ENCODE peak calls at places on chromosomes 1 and 21, in six cellular contexts. R, J, T, C, X and O are unnamed samples.

GRCh38 chr21:41000838-41001237 is 153.9 kb upstream of the DSCAM start:
- DNase-seq in R (no peak), J (no peak), T (no peak), C (no peak), X (no peak), O (no peak)

GRCh38 chr1:175367039-175367758 is 174.6 kb upstream of the KIAA0040 start:
- DNase-seq in R (no peak), J (no peak), T (no peak), C (no peak), X (no peak), O (no peak)

GRCh38 chr1:37137018-37137417 is 102.7 kb upstream of the GRIK3 start:
- DNase-seq in R (no peak), J (no peak), T (no peak), C (no peak), X (no peak), O (no peak)

GRCh38 chr1:240613353-240614142 is 1.6 kb upstream of the GREM2 start:
- DNase-seq in R (no peak), J (no peak), T (no peak), C (no peak), X (no peak), O (no peak)

GRCh38 chr1:20775700-20776099 is 11.4 kb downstream of the HP1BP3 start:
- DNase-seq in R (no peak), J (no peak), T (no peak), C (no peak), X (no peak), O (no peak)

GRCh38 chr1:224639426-224639975 is 23.4 kb downstream of the CNIH3 start:
- DNase-seq in R (no peak), J (no peak), T (no peak), C (no peak), X (no peak), O (no peak)

GRCh38 chr1:243253927-243254232 is 1.2 kb downstream of the CEP170 start:
- DNase-seq in R (no peak), J (no peak), T (no peak), C (no peak), X (no peak), O (no peak)

GRCh38 chr1:50417487-50417886 is 5.8 kb downstream of the DMRTA2 start:
- DNase-seq in R (no peak), J (no peak), T (no peak), C (no peak), X (no peak), O (no peak)

GRCh38 chr1:106937104-106937503 is 119.4 kb upstream of the PRMT6 start:
- DNase-seq in R (peak), J (peak), T (no peak), C (no peak), X (no peak), O (no peak)

GRCh38 chr1:61056674-61057439 is 25.5 kb upstream of the NFIA start:
- DNase-seq in R (peak), J (peak), T (no peak), C (peak), X (no peak), O (no peak)

GRCh38 chr1:19433610-19433999 is 51.7 kb downstream of the CAPZB start:
- DNase-seq in R (no peak), J (no peak), T (no peak), C (no peak), X (no peak), O (no peak)

GRCh38 chr1:212256404-212256803 is 28.8 kb upstream of the PPP2R5A start:
- DNase-seq in R (no peak), J (no peak), T (peak), C (no peak), X (no peak), O (peak)

GRCh38 chr1:121516279-121516967 is 331.6 kb downstream of the SRGAP2C start:
- DNase-seq in R (no peak), J (no peak), T (peak), C (no peak), X (no peak), O (no peak)